ENCODE peak calls at places on chromosomes 2 and 18, in eight cellular contexts. X is ovary, T is esophagus squamous epithelium, B is A549, H is gastrocnemius medialis, R is stomach, S is HCT116, Z is IMR-90. P is an unnamed sample.

GRCh38 chr2:239936838-239937581 is 88.1 kb downstream of the NDUFA10 start:
- DNase-seq in X (peak; percentile 7), T (no peak), B (no peak), H (no peak), R (peak; percentile 19), S (no peak), Z (no peak), P (no peak)

GRCh38 chr2:64681479-64681967 is 27.8 kb upstream of the SERTAD2 start:
- DNase-seq in X (no peak), T (no peak), B (no peak), H (no peak), R (no peak), S (no peak), Z (no peak), P (no peak)

GRCh38 chr18:59694824-59695223 is 2.4 kb downstream of the CCBE1 start:
- DNase-seq in X (no peak), T (no peak), B (no peak), H (no peak), R (no peak), S (no peak), Z (no peak), P (no peak)

GRCh38 chr2:78465707-78466106 is 559.8 kb upstream of the REG3G start:
- DNase-seq in X (no peak), T (no peak), B (no peak), H (no peak), R (no peak), S (no peak), Z (no peak), P (no peak)

GRCh38 chr18:50987261-50987660 is 19.4 kb downstream of the ELAC1 start:
- DNase-seq in X (no peak), T (no peak), B (no peak), H (no peak), R (no peak), S (no peak), Z (no peak), P (no peak)

GRCh38 chr2:219175486-219175885 is 1.2 kb downstream of the CNPPD1 start:
- DNase-seq in X (no peak), T (no peak), B (no peak), H (no peak), R (no peak), S (no peak), Z (no peak), P (no peak)

GRCh38 chr2:158755738-158756137 is 39.4 kb upstream of the DAPL1 start:
- DNase-seq in X (no peak), T (no peak), B (no peak), H (no peak), R (no peak), S (peak; percentile 24), Z (no peak), P (no peak)

GRCh38 chr2:191869178-191869577 is 22.3 kb upstream of the CAVIN2 start:
- DNase-seq in X (no peak), T (no peak), B (no peak), H (no peak), R (no peak), S (peak; percentile 57), Z (peak; percentile 30), P (no peak)

GRCh38 chr2:94874277-94874997 is 3.2 kb downstream of the TEKT4 start:
- DNase-seq in X (peak; percentile 27), T (no peak), B (peak; percentile 69), H (no peak), R (peak; percentile 56), S (peak; percentile 24), Z (peak; percentile 6), P (peak; percentile 78)

GRCh38 chr18:69655816-69656215 is 255.1 kb downstream of the DOK6 start:
- DNase-seq in X (no peak), T (no peak), B (no peak), H (no peak), R (no peak), S (no peak), Z (no peak), P (no peak)

GRCh38 chr2:11698009-11698922 is 28.3 kb upstream of the NTSR2 start:
- DNase-seq in X (peak; percentile 90), T (no peak), B (no peak), H (peak; percentile 97), R (peak; percentile 34), S (no peak), Z (peak; percentile 81), P (peak; percentile 81)

GRCh38 chr2:187493877-187494568 is 46.0 kb upstream of the CALCRL start:
- DNase-seq in X (no peak), T (no peak), B (no peak), H (no peak), R (no peak), S (no peak), Z (no peak), P (no peak)
- TF ChIP-seq POLR2A in X (no peak), T (no peak), B (no peak), H (no peak), R (no peak), S (no peak), Z (no peak), P (no peak)

GRCh38 chr2:238525990-238526389 is 99.3 kb downstream of the ASB1 start:
- DNase-seq in X (peak; percentile 46), T (no peak), B (no peak), H (no peak), R (no peak), S (no peak), Z (no peak), P (no peak)

GRCh38 chr2:238521002-238521401 is 94.3 kb downstream of the ASB1 start:
- DNase-seq in X (no peak), T (no peak), B (no peak), H (no peak), R (no peak), S (no peak), Z (no peak), P (no peak)

GRCh38 chr2:238524584-238524983 is 97.9 kb downstream of the ASB1 start:
- DNase-seq in X (no peak), T (no peak), B (no peak), H (no peak), R (no peak), S (no peak), Z (no peak), P (no peak)

GRCh38 chr2:238521870-238522269 is 95.1 kb downstream of the ASB1 start:
- DNase-seq in X (no peak), T (no peak), B (no peak), H (no peak), R (no peak), S (no peak), Z (no peak), P (no peak)

DNA sequence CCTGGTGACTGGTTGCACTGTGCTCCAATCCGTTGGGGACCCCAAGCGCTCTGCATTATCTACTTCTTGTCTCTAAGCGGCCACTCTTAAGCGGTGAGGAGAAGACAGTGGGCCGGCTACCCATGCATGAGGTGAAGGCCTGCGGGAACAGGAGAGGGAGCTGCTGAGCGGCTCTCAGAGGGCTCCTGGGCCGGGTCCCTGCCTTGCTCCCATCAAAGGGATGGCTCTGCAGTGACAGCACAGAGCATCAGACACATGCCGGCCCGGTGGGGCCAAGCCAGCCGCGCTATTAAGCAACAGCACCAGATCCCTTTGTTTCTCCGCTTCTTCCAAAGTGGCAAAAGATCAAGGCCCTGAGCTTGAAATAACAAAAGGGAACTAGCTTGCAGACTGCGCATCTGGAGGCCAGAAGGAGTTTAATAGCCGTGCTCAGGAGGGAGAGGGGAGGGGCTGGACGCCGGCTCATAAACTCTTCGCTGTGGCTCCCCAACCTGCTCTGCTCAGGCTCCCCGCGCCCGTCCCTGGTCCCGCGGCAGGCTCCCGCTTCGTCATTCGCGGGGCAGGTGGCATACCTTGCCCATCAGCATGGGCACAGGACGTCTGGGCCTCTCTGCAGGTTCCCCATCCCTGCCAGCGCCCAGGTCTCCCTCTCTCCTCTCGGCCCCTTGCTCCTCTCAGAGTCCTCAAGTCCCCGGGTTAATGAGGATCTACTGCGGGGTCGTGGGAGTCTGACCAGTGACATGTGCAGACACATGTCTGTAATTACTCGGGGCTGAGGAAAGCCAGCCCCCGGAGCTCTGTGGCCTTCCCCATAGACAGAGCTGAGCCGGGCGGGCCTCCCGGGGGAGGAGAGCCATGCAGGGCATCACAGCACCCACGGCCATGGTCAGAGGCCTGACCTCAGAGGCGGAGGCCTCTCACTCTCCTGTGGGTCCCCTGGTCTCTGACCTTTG is 96.7 kb downstream of the ASB1 start:
- DNase-seq in X (peak; percentile 82), T (no peak), B (no peak), H (peak; percentile 22), R (no peak), S (no peak), Z (peak; percentile 21), P (peak; percentile 80)
- TF ChIP-seq CTCF in X (no peak), T (peak; percentile 4), B (no peak), H (no peak), R (no peak), S (peak; percentile 8), Z (no peak), P (no peak)

GRCh38 chr2:183035954-183036669 is 2.1 kb downstream of the NCKAP1 start:
- DNase-seq in X (no peak), T (no peak), B (no peak), H (no peak), R (no peak), S (no peak), Z (no peak), P (no peak)

GRCh38 chr2:183037660-183038340 is 457 bp downstream of the NCKAP1 start:
- DNase-seq in X (peak; percentile 69), T (no peak), B (no peak), H (peak; percentile 11), R (no peak), S (no peak), Z (no peak), P (peak; percentile 92)

GRCh38 chr2:183040604-183041003 is 2.3 kb upstream of the NCKAP1 start:
- DNase-seq in X (no peak), T (no peak), B (no peak), H (no peak), R (no peak), S (no peak), Z (no peak), P (no peak)

GRCh38 chr2:183037281-183037659 is 987 bp downstream of the NCKAP1 start:
- DNase-seq in X (no peak), T (no peak), B (no peak), H (no peak), R (no peak), S (peak; percentile 31), Z (peak; percentile 47), P (no peak)

GRCh38 chr2:183038341-183039300 is at the start of gene NCKAP1:
- DNase-seq in X (peak; percentile 96), T (peak; percentile 17), B (peak; percentile 62), H (peak; percentile 75), R (peak; percentile 94), S (peak; percentile 39), Z (peak; percentile 70), P (peak; percentile 97)
- TF ChIP-seq POLR2A in X (peak; percentile 59), T (peak; percentile 8), B (no peak), H (peak; percentile 73), R (no peak), S (no peak), Z (no peak), P (no peak)

GRCh38 chr2:61469424-61470121 is 1.3 kb downstream of the USP34 start:
- DNase-seq in X (no peak), T (no peak), B (no peak), H (no peak), R (no peak), S (no peak), Z (peak; percentile 21), P (no peak)

GRCh38 chr2:61470122-61470951 is 550 bp downstream of the USP34 start:
- DNase-seq in X (peak; percentile 89), T (peak; percentile 56), B (peak; percentile 82), H (peak; percentile 88), R (peak; percentile 91), S (peak; percentile 48), Z (no peak), P (peak; percentile 97)

GRCh38 chr2:61471905-61472805 is 1.3 kb upstream of the USP34 start:
- DNase-seq in X (no peak), T (no peak), B (no peak), H (no peak), R (no peak), S (no peak), Z (peak; percentile 29), P (peak; percentile 29)

GRCh38 chr2:61470965-61471904 is at the start of gene USP34:
- DNase-seq in X (peak; percentile 95), T (peak; percentile 76), B (peak; percentile 75), H (peak; percentile 92), R (peak; percentile 95), S (peak; percentile 85), Z (peak; percentile 95), P (peak; percentile 98)
- TF ChIP-seq CTCF in X (no peak), T (no peak), B (no peak), H (no peak), R (no peak), S (no peak), Z (no peak), P (no peak)